ENCODE peak calls at places on chromosomes 6 and 20, in ten cellular contexts. J is lower lobe of right lung; Z is IMR-90; C is heart left ventricle; E is transverse colon; P is right lobe of liver; N is aorta; H is mammary epithelial cell; S is naive thymus-derived CD4-positive, alpha-beta T cell; K is GM23248. M is an unnamed sample.

GRCh38 chr20:49615401-49616153 is 47.6 kb upstream of the PTGIS start:
- DNase-seq in J (no peak), Z (no peak), C (peak; percentile 56), E (peak; percentile 67), P (peak; percentile 97), N (peak; percentile 86), H (no peak), S (no peak), K (peak; percentile 55), M (no peak)

GRCh38 chr6:149387787-149388512 is 12.1 kb upstream of the SUMO4 start:
- DNase-seq in J (no peak), Z (no peak), C (no peak), E (peak; percentile 31), P (no peak), N (no peak), H (peak; percentile 35), S (no peak), K (no peak), M (no peak)

GRCh38 chr6:2913621-2914317 is 10.7 kb upstream of the SERPINB9 start:
- DNase-seq in J (no peak), Z (no peak), C (no peak), E (no peak), P (no peak), N (no peak), H (no peak), S (no peak), K (no peak), M (no peak)

GRCh38 chr6:159654483-159655098 is 38.5 kb downstream of the SOD2 start:
- DNase-seq in J (no peak), Z (peak; percentile 67), C (no peak), E (no peak), P (no peak), N (no peak), H (peak; percentile 24), S (peak; percentile 53), K (peak; percentile 79), M (peak; percentile 67)

GRCh38 chr6:15916581-15916980 is 212.3 kb upstream of the MYLIP start:
- DNase-seq in J (no peak), Z (no peak), C (no peak), E (no peak), P (no peak), N (no peak), H (no peak), S (no peak), K (no peak), M (no peak)

GRCh38 chr20:50048420-50049166 is 64.4 kb downstream of the UBE2V1 start:
- DNase-seq in J (no peak), Z (peak; percentile 14), C (peak; percentile 26), E (peak; percentile 46), P (no peak), N (peak; percentile 86), H (peak; percentile 13), S (no peak), K (peak; percentile 81), M (no peak)

GRCh38 chr6:41449399-41450245 is 96.6 kb upstream of the FOXP4 start:
- DNase-seq in J (no peak), Z (no peak), C (no peak), E (peak; percentile 85), P (peak; percentile 86), N (no peak), H (no peak), S (no peak), K (peak; percentile 37), M (no peak)

GRCh38 chr6:31239854-31240253 is 32.0 kb downstream of the HLA-C start:
- DNase-seq in J (no peak), Z (no peak), C (no peak), E (no peak), P (no peak), N (no peak), H (no peak), S (no peak), K (peak; percentile 26), M (no peak)

GRCh38 chr20:21490105-21490504 is 23.8 kb downstream of the NKX2-2 start:
- DNase-seq in J (no peak), Z (peak; percentile 23), C (no peak), E (no peak), P (no peak), N (no peak), H (no peak), S (no peak), K (peak; percentile 56), M (no peak)

GRCh38 chr20:21496452-21496851 is 17.4 kb downstream of the NKX2-2 start:
- DNase-seq in J (no peak), Z (no peak), C (no peak), E (no peak), P (no peak), N (no peak), H (peak; percentile 80), S (no peak), K (no peak), M (no peak)

GRCh38 chr20:21498646-21499045 is 15.2 kb downstream of the NKX2-2 start:
- DNase-seq in J (no peak), Z (no peak), C (no peak), E (no peak), P (no peak), N (no peak), H (no peak), S (no peak), K (no peak), M (no peak)

DNA sequence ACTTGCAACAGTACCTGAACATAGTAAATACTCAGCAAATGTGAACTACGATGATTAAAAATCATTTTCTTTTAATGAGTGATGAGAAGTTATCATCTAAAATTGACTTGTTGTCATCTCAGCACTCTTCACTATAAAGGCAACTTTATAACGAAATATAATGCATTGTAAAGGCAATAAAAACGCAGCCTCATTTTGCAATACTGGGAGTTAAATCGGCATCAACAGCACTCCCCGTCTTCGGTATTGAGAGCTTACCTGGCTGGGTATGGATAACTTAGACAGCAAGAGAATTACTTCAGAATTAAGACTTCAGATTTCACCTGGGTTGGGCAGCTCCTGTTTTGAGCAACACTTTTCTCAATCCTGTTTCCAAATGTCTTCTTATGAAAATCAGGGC is 20.8 kb downstream of the NKX2-2 start:
- DNase-seq in J (no peak), Z (no peak), C (no peak), E (no peak), P (no peak), N (no peak), H (no peak), S (no peak), K (no peak), M (no peak)
- H3K27me3 ChIP-seq in J (peaks cover 24% of the 10 kb centered on the region), Z (peaks cover 14% of the 10 kb centered on the region), C (no peaks in the 10 kb centered on the region), E (peaks cover 51% of the 10 kb centered on the region), P (no peaks in the 10 kb centered on the region), N (no peaks in the 10 kb centered on the region), H (no peaks in the 10 kb centered on the region), S (no peaks in the 10 kb centered on the region), K (peaks cover 44% of the 10 kb centered on the region), M (peaks cover 6% of the 10 kb centered on the region)

GRCh38 chr6:43123691-43124314 is 47.3 kb upstream of the SRF start:
- DNase-seq in J (no peak), Z (no peak), C (no peak), E (no peak), P (no peak), N (peak; percentile 68), H (no peak), S (no peak), K (peak; percentile 34), M (no peak)
- H3K4me1 ChIP-seq in J (peaks cover 45% of the 10 kb centered on the region), Z (peaks cover 63% of the 10 kb centered on the region), C (peaks cover 20% of the 10 kb centered on the region), E (peaks cover 6% of the 10 kb centered on the region), P (no peaks in the 10 kb centered on the region), N (no peaks in the 10 kb centered on the region), H (peaks cover 60% of the 10 kb centered on the region), S (no peaks in the 10 kb centered on the region), K (peaks cover 76% of the 10 kb centered on the region), M (no peaks in the 10 kb centered on the region)

GRCh38 chr20:37301120-37301519 is 11.7 kb downstream of the MANBAL start:
- DNase-seq in J (no peak), Z (no peak), C (no peak), E (no peak), P (no peak), N (no peak), H (no peak), S (no peak), K (no peak), M (no peak)

GRCh38 chr20:37305839-37306238 is 16.4 kb downstream of the MANBAL start:
- DNase-seq in J (no peak), Z (no peak), C (no peak), E (no peak), P (no peak), N (no peak), H (no peak), S (no peak), K (no peak), M (no peak)

GRCh38 chr20:37305079-37305478 is 15.6 kb downstream of the MANBAL start:
- DNase-seq in J (no peak), Z (no peak), C (no peak), E (no peak), P (no peak), N (no peak), H (no peak), S (no peak), K (no peak), M (no peak)

GRCh38 chr20:37302981-37303380 is 13.5 kb downstream of the MANBAL start:
- DNase-seq in J (no peak), Z (no peak), C (no peak), E (no peak), P (no peak), N (no peak), H (no peak), S (no peak), K (no peak), M (no peak)

DNA sequence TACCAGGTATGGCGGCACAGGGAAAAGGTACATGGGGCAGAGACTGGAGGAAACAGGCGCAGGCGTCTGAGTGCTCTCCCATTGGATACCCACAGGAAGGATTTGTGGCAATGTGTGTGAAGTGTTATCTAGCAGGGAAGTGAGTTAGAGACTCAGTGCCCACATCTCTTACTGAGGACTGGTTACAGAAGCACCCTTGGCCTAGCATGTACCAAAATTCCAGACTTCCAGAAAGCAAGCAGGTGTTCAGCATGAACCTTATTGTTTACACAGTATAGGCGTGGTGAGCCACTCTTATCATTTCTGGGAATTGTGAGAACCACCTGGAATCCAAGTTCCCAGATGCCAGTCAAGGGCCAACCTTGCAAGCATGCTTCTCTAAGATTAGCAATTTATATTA is 14.2 kb downstream of the MANBAL start:
- DNase-seq in J (no peak), Z (no peak), C (no peak), E (no peak), P (no peak), N (no peak), H (no peak), S (no peak), K (no peak), M (no peak)
- H3K36me3 ChIP-seq in J (peaks cover 71% of the 10 kb centered on the region), Z (peaks cover 31% of the 10 kb centered on the region), C (peaks cover 48% of the 10 kb centered on the region), E (peaks cover 4% of the 10 kb centered on the region), P (peaks cover 3% of the 10 kb centered on the region), N (peaks cover 5% of the 10 kb centered on the region), H (peaks cover 24% of the 10 kb centered on the region), S (peaks cover 52% of the 10 kb centered on the region), K (peaks cover 22% of the 10 kb centered on the region), M (peaks cover 36% of the 10 kb centered on the region)

DNA sequence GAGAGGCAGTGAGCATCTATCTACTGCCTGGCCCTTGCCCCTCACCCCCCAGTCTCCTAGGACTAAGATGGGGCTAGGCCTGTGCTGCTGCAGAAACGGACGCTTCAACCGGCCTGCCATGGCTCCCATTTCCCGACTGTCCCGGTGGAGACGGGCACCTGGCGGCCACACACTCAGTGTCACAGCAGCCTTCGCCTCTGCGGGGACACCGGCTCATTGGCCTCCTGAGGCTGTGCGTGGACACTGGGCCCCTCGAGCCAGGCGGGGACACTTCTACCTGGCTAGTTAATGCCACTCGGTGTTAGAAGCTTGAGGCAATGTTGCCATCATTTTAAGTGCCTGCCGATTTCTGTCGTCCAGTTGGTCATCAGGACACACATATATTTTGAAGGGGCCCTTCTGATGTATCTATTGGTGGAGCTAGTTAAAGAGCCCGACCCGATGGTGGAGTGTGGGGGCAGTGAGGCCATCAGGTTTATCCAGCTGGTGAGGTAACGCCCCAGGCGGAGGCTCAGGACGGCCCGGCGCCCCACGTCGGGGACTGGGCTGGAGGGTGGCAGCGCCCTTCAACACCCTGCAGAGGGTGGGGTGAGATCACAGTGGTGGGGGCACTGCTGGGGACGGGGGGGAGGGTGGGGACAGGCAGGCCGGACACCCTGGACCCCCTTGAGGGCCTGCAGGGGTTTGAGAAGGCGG is 58.9 kb upstream of the GATA5 start:
- DNase-seq in J (no peak), Z (no peak), C (no peak), E (no peak), P (no peak), N (no peak), H (no peak), S (no peak), K (no peak), M (no peak)
- H3K27me3 ChIP-seq in J (peaks cover 25% of the 10 kb centered on the region), Z (peaks cover 50% of the 10 kb centered on the region), C (no peaks in the 10 kb centered on the region), E (peaks cover 26% of the 10 kb centered on the region), P (no peaks in the 10 kb centered on the region), N (no peaks in the 10 kb centered on the region), H (peaks cover 19% of the 10 kb centered on the region), S (no peaks in the 10 kb centered on the region), K (peaks cover 22% of the 10 kb centered on the region), M (no peaks in the 10 kb centered on the region)